ENCODE peak calls at places on chromosome 7, in five cellular contexts. B is fibroblast of lung, X is Peyer's patch, D is ovary, J is RWPE1. L is an unnamed sample.

GRCh38 chr7:68984331-68984730 is 613.9 kb upstream of the AUTS2 start:
- DNase-seq in B (no peak), X (no peak), D (no peak), J (no peak), L (no peak)

GRCh38 chr7:157708896-157709295 is 372.1 kb downstream of the DNAJB6 start:
- DNase-seq in B (no peak), X (no peak), D (no peak), J (no peak), L (peak)

GRCh38 chr7:1552200-1552599 is 3.8 kb downstream of the TMEM184A start:
- DNase-seq in B (no peak), X (no peak), D (no peak), J (no peak), L (no peak)

GRCh38 chr7:106563466-106564150 is 97.3 kb downstream of the CCDC71L start:
- DNase-seq in B (peak), X (no peak), D (no peak), J (no peak), L (no peak)

GRCh38 chr7:106181658-106182265 is 69.7 kb upstream of the SYPL1 start:
- DNase-seq in B (no peak), X (no peak), D (no peak), J (no peak), L (no peak)

GRCh38 chr7:132347129-132347528 is 229.1 kb downstream of the PLXNA4 start:
- DNase-seq in B (no peak), X (no peak), D (no peak), J (no peak), L (no peak)

GRCh38 chr7:159142204-159142603 is 2.5 kb downstream of the VIPR2 start:
- DNase-seq in B (no peak), X (no peak), D (no peak), J (no peak), L (no peak)

GRCh38 chr7:98365863-98366561 is 34.9 kb downstream of the BAIAP2L1 start:
- DNase-seq in B (no peak), X (no peak), D (no peak), J (no peak), L (no peak)

GRCh38 chr7:22849662-22850061 is 27.0 kb upstream of the TOMM7 start:
- DNase-seq in B (no peak), X (no peak), D (no peak), J (no peak), L (no peak)

GRCh38 chr7:80821781-80822180 is 97.1 kb downstream of the SEMA3C start:
- DNase-seq in B (no peak), X (no peak), D (no peak), J (no peak), L (no peak)

GRCh38 chr7:28410628-28411578 is 1.4 kb upstream of the CREB5 start:
- DNase-seq in B (peak), X (peak), D (peak), J (no peak), L (peak)

GRCh38 chr7:1665721-1666250 is 4.3 kb upstream of the ELFN1 start:
- DNase-seq in B (no peak), X (no peak), D (peak), J (no peak), L (peak)

GRCh38 chr7:42232275-42232674 is 4.7 kb downstream of the GLI3 start:
- DNase-seq in B (peak), X (no peak), D (no peak), J (peak), L (no peak)

GRCh38 chr7:33278095-33278494 is 148.7 kb downstream of the BBS9 start:
- DNase-seq in B (no peak), X (no peak), D (no peak), J (no peak), L (no peak)

GRCh38 chr7:29900745-29901144 is 88.9 kb downstream of the SCRN1 start:
- DNase-seq in B (no peak), X (no peak), D (no peak), J (no peak), L (no peak)

GRCh38 chr7:95736635-95737034 is 35.7 kb upstream of the DYNC1I1 start:
- DNase-seq in B (no peak), X (no peak), D (no peak), J (no peak), L (no peak)

GRCh38 chr7:52289247-52289646 is 746.2 kb upstream of the POM121L12 start:
- DNase-seq in B (no peak), X (no peak), D (no peak), J (no peak), L (no peak)

GRCh38 chr7:37916017-37916672 is 472 bp downstream of the SFRP4 start:
- DNase-seq in B (peak), X (no peak), D (peak), J (no peak), L (peak)

GRCh38 chr7:117133125-117133524 is 179.8 kb downstream of the ST7 start:
- DNase-seq in B (no peak), X (no peak), D (no peak), J (no peak), L (no peak)

GRCh38 chr7:118259115-118259514 is 34.6 kb downstream of the ANKRD7 start:
- DNase-seq in B (peak), X (no peak), D (no peak), J (no peak), L (no peak)

GRCh38 chr7:94391716-94392390 is 2.8 kb upstream of the COL1A2 start:
- DNase-seq in B (peak), X (no peak), D (peak), J (no peak), L (no peak)

GRCh38 chr7:128458956-128459355 is 3.3 kb downstream of the HILPDA start:
- DNase-seq in B (peak), X (no peak), D (no peak), J (no peak), L (no peak)

GRCh38 chr7:96187735-96188622 is 133.9 kb downstream of the SLC25A13 start:
- DNase-seq in B (no peak), X (no peak), D (no peak), J (no peak), L (no peak)

GRCh38 chr7:118372530-118372929 is 148.0 kb downstream of the ANKRD7 start:
- DNase-seq in B (peak), X (no peak), D (no peak), J (no peak), L (no peak)

GRCh38 chr7:42854521-42855118 is 57.2 kb downstream of the C7orf25 start:
- DNase-seq in B (no peak), X (no peak), D (no peak), J (no peak), L (no peak)

GRCh38 chr7:127251048-127251451 is 1.7 kb downstream of the GRM8 start:
- DNase-seq in B (no peak), X (no peak), D (no peak), J (no peak), L (no peak)

GRCh38 chr7:71261066-71261465 is 129.1 kb downstream of the GALNT17 start:
- DNase-seq in B (no peak), X (no peak), D (no peak), J (no peak), L (no peak)

GRCh38 chr7:71267734-71268133 is 135.8 kb downstream of the GALNT17 start:
- DNase-seq in B (no peak), X (no peak), D (no peak), J (no peak), L (no peak)

GRCh38 chr7:71266912-71267311 is 135.0 kb downstream of the GALNT17 start:
- DNase-seq in B (no peak), X (no peak), D (no peak), J (no peak), L (peak)

GRCh38 chr7:71264005-71264404 is 132.1 kb downstream of the GALNT17 start:
- DNase-seq in B (no peak), X (no peak), D (no peak), J (no peak), L (no peak)
- H3K27ac ChIP-seq in B (no peak), X (no peak), D (no peak), J (no peak), L (no peak)

GRCh38 chr7:99929730-99930053 is 272 bp upstream of the GJC3 start:
- DNase-seq in B (no peak), X (no peak), D (no peak), J (no peak), L (no peak)
- H3K27ac ChIP-seq in B (no peak), X (no peak), D (no peak), J (no peak), L (no peak)

DNA sequence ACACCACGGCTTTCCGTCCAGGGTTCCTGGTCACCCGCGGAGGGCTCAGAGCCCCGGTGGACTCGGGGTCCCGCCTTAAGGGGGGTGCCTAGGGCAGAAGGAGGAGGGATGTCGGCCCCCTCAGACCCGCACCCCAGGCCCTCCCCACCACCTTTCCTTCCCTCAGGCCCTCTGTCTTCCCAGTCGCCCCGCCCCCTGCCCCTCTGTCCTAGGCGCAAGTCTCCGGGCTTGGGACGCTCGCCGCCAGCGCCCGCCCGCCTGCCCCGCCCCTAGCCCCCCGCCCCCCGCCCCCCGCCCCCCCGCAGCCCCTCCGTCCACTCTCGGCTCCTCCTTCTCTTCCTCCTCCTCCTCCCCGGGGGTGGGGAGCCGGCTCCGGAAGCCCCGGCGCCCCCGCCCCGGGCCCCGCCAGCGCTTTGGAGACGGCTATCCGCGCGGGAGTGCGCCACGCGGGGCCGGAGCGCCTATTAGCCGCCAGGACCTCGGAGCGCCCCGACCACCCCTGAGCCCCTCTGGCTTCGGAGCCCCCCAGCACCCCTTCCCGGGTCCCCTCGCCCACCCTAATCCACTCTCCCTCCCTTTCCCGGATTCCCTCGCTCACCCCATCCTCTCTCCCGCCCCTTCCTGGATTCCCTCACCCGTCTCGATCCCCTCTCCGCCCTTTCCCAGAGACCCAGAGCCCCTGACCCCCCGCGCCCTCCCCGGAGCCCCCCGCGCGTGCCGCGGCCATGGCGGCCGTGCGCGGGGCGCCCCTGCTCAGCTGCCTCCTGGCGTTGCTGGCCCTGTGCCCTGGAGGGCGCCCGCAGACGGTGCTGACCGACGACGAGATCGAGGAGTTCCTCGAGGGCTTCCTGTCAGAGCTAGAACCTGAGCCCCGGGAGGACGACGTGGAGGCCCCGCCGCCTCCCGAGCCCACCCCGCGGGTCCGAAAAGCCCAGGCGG is at the start of gene AEBP1:
- DNase-seq in B (no peak), X (peak), D (peak), J (no peak), L (no peak)
- H3K27ac ChIP-seq in B (peak), X (peak), D (peak), J (peak), L (peak)

GRCh38 chr7:44122529-44122928 is 819 bp downstream of the POLD2 start:
- DNase-seq in B (no peak), X (no peak), D (no peak), J (no peak), L (no peak)

GRCh38 chr7:44121761-44122420 is 1.5 kb downstream of the POLD2 start:
- DNase-seq in B (no peak), X (no peak), D (no peak), J (no peak), L (no peak)

GRCh38 chr7:44117801-44118429 is 5.4 kb downstream of the POLD2 start:
- DNase-seq in B (no peak), X (no peak), D (no peak), J (no peak), L (no peak)

GRCh38 chr7:44119829-44120380 is 3.4 kb downstream of the POLD2 start:
- DNase-seq in B (no peak), X (no peak), D (no peak), J (no peak), L (no peak)

DNA sequence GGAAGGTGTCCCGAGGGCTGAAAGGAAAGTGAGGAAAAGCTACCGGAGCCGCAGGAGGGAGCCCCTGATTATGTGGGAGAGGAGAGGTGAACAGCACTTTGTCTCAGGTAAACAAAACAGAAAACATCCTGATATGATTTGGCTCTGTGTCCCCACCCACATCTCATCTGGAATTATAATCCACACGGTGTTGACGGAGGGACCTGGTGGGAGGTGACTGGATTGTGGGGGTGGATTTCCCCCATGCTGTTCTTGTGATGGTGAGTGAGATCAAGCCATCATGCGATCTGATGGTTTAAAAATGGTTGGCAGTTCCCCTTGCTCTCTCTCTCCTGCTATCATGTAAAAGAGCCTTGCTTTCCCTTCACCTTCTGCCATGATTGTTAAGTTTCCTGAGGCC is 3.0 kb downstream of the POLD2 start:
- DNase-seq in B (no peak), X (no peak), D (no peak), J (no peak), L (no peak)
- H3K27ac ChIP-seq in B (no peak), X (no peak), D (no peak), J (peak), L (no peak)

DNA sequence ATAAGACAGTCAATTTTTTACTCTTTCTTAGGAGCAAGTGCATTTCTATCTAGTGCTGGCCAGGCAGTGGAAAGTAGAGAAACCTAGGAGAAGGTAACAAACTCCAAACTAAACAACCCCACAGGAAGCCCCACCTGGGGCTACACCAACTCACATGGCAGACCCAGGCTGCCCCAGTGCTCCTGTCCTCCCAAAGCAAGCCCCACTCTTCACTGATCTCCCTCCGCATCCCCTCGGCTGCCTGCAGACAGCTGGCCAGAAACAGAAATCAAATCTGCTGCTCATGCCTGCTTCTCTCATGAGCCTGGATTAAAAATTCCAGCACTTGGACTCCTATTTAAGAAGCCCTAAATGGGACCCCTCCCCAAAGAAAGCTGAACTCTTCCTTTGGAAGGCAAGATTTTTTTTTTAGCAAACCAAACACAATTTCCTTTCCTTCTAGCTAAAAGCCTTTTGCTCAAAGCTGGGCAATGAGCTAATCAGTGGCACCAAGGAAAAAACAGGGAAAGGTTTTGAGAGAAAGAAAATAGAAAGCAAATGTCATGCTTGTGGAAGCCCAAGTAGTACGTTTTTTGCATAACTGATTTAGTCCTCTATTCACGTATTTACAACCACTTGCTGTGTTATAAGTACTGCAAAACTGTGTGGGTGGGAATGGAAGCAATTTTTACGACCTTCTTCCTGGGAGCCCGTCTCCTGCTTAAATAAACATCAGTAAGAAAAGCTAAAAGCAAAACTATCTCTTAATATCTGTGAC is 10.7 kb downstream of the PDE1C start:
- DNase-seq in B (peak), X (no peak), D (no peak), J (no peak), L (no peak)
- H3K27ac ChIP-seq in B (peak), X (no peak), D (no peak), J (no peak), L (no peak)

L was measured in coronary artery.